ENCODE peak calls at places on chromosomes 12 and 14, in nine cellular contexts. Y is esophagus squamous epithelium; J is neural progenitor cell; P is heart right ventricle; E is A549; T is effector memory CD4-positive, alpha-beta T cell; R is GM23248; U is MM.1S; W is sigmoid colon. Z is an unnamed sample.

GRCh38 chr12:123271182-123271491 is 519 bp downstream of the CDK2AP1 start:
- DNase-seq in R (peak; percentile 91), E (peak; percentile 57), U (peak; percentile 46), J (peak; percentile 91), P (peak; percentile 78), Y (no peak), T (peak; percentile 51), W (peak; percentile 88), Z (peak; percentile 86)

GRCh38 chr14:90060965-90061848 is 587 bp upstream of the KCNK13 start:
- DNase-seq in R (peak; percentile 13), T (no peak), U (no peak), W (no peak), E (no peak), Y (no peak), J (peak; percentile 42), P (no peak), Z (peak; percentile 30)

GRCh38 chr12:56169225-56169759 is 11.1 kb downstream of the MYL6 start:
- DNase-seq in Y (no peak), W (no peak), R (no peak), T (no peak), E (no peak), P (no peak), U (no peak), J (no peak), Z (no peak)

GRCh38 chr14:39228044-39228443 is 5.7 kb upstream of the MIA2 start:
- DNase-seq in R (no peak), J (no peak), T (no peak), E (no peak), W (no peak), P (no peak), U (no peak), Y (no peak), Z (no peak)

GRCh38 chr12:94265966-94266365 is 117.6 kb downstream of the PLXNC1 start:
- DNase-seq in T (no peak), P (no peak), Y (no peak), J (no peak), U (no peak), W (no peak), E (no peak), R (peak; percentile 67), Z (no peak)

GRCh38 chr14:56933446-56933845 is 123.2 kb upstream of the OTX2 start:
- DNase-seq in W (no peak), P (no peak), Y (no peak), J (no peak), T (no peak), R (no peak), U (no peak), E (no peak), Z (no peak)

GRCh38 chr14:93830753-93831461 is 42.6 kb upstream of the PRIMA1 start:
- DNase-seq in P (no peak), U (no peak), Y (no peak), E (no peak), J (no peak), W (no peak), R (no peak), T (no peak), Z (no peak)

GRCh38 chr12:49339464-49339861 is 2.5 kb upstream of the C1QL4 start:
- DNase-seq in R (no peak), T (no peak), Y (no peak), E (no peak), W (peak; percentile 59), U (no peak), P (no peak), J (peak; percentile 45), Z (no peak)

GRCh38 chr12:64746663-64747062 is 12.5 kb downstream of the GNS start:
- DNase-seq in P (no peak), W (no peak), T (no peak), Y (no peak), U (no peak), J (no peak), E (no peak), R (peak; percentile 54), Z (no peak)

GRCh38 chr12:117590999-117591398 is 229.6 kb upstream of the NOS1 start:
- DNase-seq in T (no peak), U (no peak), Y (no peak), J (peak; percentile 23), R (no peak), P (no peak), E (no peak), W (no peak), Z (no peak)

GRCh38 chr12:28872654-28873268 is 276.3 kb upstream of the FAR2 start:
- DNase-seq in J (peak; percentile 72), T (no peak), R (peak; percentile 56), W (no peak), P (peak; percentile 55), U (peak; percentile 65), E (peak; percentile 69), Y (no peak), Z (peak; percentile 59)

GRCh38 chr14:100078216-100078780 is 13.1 kb downstream of the EVL start:
- DNase-seq in R (no peak), T (no peak), U (no peak), Y (no peak), W (no peak), E (no peak), J (peak; percentile 45), P (no peak), Z (no peak)

GRCh38 chr14:100074431-100075100 is 9.3 kb downstream of the EVL start:
- DNase-seq in R (no peak), E (no peak), J (no peak), U (no peak), P (no peak), Y (no peak), T (no peak), W (no peak), Z (no peak)

GRCh38 chr14:100076133-100076532 is 10.9 kb downstream of the EVL start:
- DNase-seq in R (peak; percentile 51), U (no peak), J (peak; percentile 7), P (no peak), T (no peak), E (peak; percentile 45), W (no peak), Y (no peak), Z (no peak)

GRCh38 chr14:100077441-100077840 is 12.2 kb downstream of the EVL start:
- DNase-seq in W (no peak), R (no peak), J (no peak), U (no peak), E (no peak), Y (no peak), P (no peak), T (no peak), Z (no peak)

DNA sequence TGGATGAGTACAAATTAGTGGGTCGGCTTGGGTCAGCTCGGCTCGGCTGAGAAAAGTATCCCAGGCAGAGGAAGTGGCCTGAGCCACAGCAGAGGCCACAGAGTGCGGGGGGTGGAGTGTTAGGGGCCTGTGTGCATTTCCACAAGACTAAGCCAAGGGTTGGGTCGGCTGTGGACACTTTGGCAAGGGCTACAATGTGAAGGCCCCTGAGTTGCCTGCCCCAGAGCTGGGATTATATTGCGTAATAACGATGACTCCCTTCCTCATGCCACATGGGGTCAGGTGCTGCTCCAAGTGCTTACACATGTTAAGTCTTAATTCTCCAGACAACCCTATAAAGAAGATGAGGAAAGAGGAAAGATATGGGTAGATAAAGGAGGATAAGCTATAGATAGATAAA is 11.4 kb downstream of the EVL start:
- DNase-seq in U (no peak), E (no peak), T (no peak), R (peak; percentile 85), P (no peak), J (no peak), Y (no peak), W (peak; percentile 82), Z (peak; percentile 53)
- H3K4me1 ChIP-seq in U (peaks cover 9% of the 10 kb centered on the region), E (no peaks in the 10 kb centered on the region), T (peaks cover 98% of the 10 kb centered on the region), R (peaks cover 23% of the 10 kb centered on the region), P (no peaks in the 10 kb centered on the region), J (peaks cover 17% of the 10 kb centered on the region), Y (peaks cover 11% of the 10 kb centered on the region), W (peaks cover 19% of the 10 kb centered on the region), Z (peaks cover 18% of the 10 kb centered on the region)

GRCh38 chr14:68815288-68816182 is 22.7 kb upstream of the ZFP36L1 start:
- DNase-seq in E (no peak), J (no peak), R (peak; percentile 23), U (no peak), P (no peak), W (peak; percentile 76), Y (no peak), T (no peak), Z (peak; percentile 79)

GRCh38 chr14:68810173-68811153 is 17.6 kb upstream of the ZFP36L1 start:
- DNase-seq in R (no peak), U (no peak), E (no peak), W (no peak), Y (no peak), T (no peak), J (no peak), P (no peak), Z (no peak)

GRCh38 chr14:68814376-68815287 is 21.8 kb upstream of the ZFP36L1 start:
- DNase-seq in U (no peak), R (peak; percentile 66), W (peak; percentile 79), T (no peak), J (peak; percentile 58), E (peak; percentile 78), P (peak; percentile 73), Y (no peak), Z (peak; percentile 80)

GRCh38 chr14:68811161-68811560 is 18.3 kb upstream of the ZFP36L1 start:
- DNase-seq in J (no peak), E (no peak), U (no peak), R (no peak), W (no peak), T (no peak), P (no peak), Y (no peak), Z (no peak)

GRCh38 chr14:68813318-68813838 is 20.5 kb upstream of the ZFP36L1 start:
- DNase-seq in T (no peak), J (no peak), P (no peak), Y (no peak), E (no peak), W (no peak), R (no peak), U (no peak), Z (no peak)
- H3K27ac ChIP-seq in T (peak overlapping the region; percentile 95), J (no peak overlapping the region), P (peak overlapping the region; percentile 100), Y (peak overlapping the region; percentile 93), E (peak overlapping the region; percentile 97), W (peak overlapping the region; percentile 98), R (no peak overlapping the region), U (no peak overlapping the region), Z (peak overlapping the region; percentile 98)

DNA sequence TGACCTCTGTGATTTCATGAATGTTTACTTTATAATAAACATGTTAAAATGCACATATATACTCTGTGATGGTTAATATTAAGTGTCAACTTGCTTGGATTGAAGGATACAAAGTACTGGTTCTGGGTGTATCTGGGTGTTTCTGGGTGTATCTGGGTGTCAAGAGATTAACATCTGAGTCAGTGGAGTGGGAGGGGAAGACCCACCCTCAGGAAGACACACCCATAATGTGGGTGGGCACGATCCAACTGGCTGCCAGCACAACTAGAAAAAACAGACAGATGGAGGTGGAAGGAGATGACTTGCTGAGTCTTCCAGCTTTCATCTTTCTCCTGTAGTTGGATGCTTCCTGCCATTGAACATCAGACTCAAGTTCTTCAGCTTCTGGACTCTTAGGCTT is 11.9 kb downstream of the NUP37 start:
- DNase-seq in J (no peak), T (no peak), E (no peak), P (no peak), W (no peak), R (no peak), U (no peak), Y (no peak), Z (no peak)
- H3K4me1 ChIP-seq in J (no peaks in the 10 kb centered on the region), T (no peaks in the 10 kb centered on the region), E (no peaks in the 10 kb centered on the region), P (no peaks in the 10 kb centered on the region), W (no peaks in the 10 kb centered on the region), R (no peaks in the 10 kb centered on the region), U (no peaks in the 10 kb centered on the region), Y (no peaks in the 10 kb centered on the region), Z (no peaks in the 10 kb centered on the region)

DNA sequence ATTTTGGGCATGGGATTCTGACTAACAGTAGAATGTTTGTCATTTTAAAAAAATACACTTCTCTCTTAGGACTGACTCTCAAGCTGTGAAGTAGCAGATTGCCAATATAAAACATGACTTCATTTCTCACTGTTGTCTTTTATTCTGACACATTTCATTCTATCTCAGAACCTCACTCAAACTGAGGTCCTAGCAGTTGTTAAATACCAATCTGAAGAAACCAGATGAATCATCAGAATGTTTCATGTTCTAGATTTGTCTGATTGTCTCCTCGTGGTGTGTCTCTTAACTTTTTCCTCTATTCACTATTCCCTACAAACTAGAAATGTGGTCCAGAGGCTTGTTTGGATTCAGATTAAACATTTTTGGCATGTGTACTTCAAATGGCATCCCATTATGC is 276.4 kb upstream of the NPAS3 start:
- DNase-seq in Y (no peak), T (no peak), W (no peak), R (peak; percentile 60), U (no peak), J (no peak), E (no peak), P (no peak), Z (no peak)
- H3K27ac ChIP-seq in Y (no peak overlapping the region), T (no peak overlapping the region), W (no peak overlapping the region), R (no peak overlapping the region), U (no peak overlapping the region), J (no peak overlapping the region), E (no peak overlapping the region), P (no peak overlapping the region), Z (no peak overlapping the region)

Z was measured in right cardiac atrium.